ENCODE peak calls at places on chromosomes 7 and 10, in eight cellular contexts. E is GM23248, H is HCT116, U is hepatocyte, Q is OCI-LY7, D is PC-3, R is MM.1S, A is GM23338. Y is an unnamed sample.

GRCh38 chr7:11436773-11437524 is 395.0 kb downstream of the THSD7A start:
- DNase-seq in E (no peak), H (no peak), U (no peak), Q (no peak), D (no peak), R (no peak), A (peak; percentile 46), Y (no peak)

GRCh38 chr7:11557627-11558026 is 274.4 kb downstream of the THSD7A start:
- DNase-seq in E (peak; percentile 21), H (peak; percentile 46), U (peak; percentile 71), Q (peak; percentile 66), D (peak; percentile 48), R (peak; percentile 37), A (peak; percentile 91), Y (peak; percentile 76)

GRCh38 chr7:65980478-65981250 is 1.3 kb downstream of the GUSB start:
- DNase-seq in E (peak; percentile 30), H (no peak), U (peak; percentile 21), Q (peak; percentile 67), D (peak; percentile 15), R (peak; percentile 72), A (peak; percentile 9), Y (peak; percentile 65)

GRCh38 chr10:112585960-112586359 is 138.9 kb downstream of the VTI1A start:
- DNase-seq in E (peak; percentile 63), H (no peak), U (no peak), Q (no peak), D (no peak), R (no peak), A (no peak), Y (no peak)

GRCh38 chr7:157400171-157400860 is 63.5 kb downstream of the DNAJB6 start:
- DNase-seq in E (no peak), H (no peak), U (no peak), Q (no peak), D (no peak), R (no peak), A (no peak), Y (no peak)

GRCh38 chr10:80253266-80253962 is 36.0 kb downstream of the MAT1A start:
- DNase-seq in E (no peak), H (no peak), U (no peak), Q (no peak), D (no peak), R (peak; percentile 61), A (no peak), Y (no peak)

GRCh38 chr7:37495574-37496184 is 47.0 kb upstream of the ELMO1 start:
- DNase-seq in E (peak; percentile 51), H (no peak), U (peak; percentile 37), Q (peak; percentile 29), D (peak; percentile 39), R (peak; percentile 48), A (peak; percentile 63), Y (peak; percentile 72)

GRCh38 chr7:101138149-101138870 is 11.4 kb downstream of the SERPINE1 start:
- DNase-seq in E (peak; percentile 97), H (peak; percentile 97), U (peak; percentile 93), Q (peak; percentile 55), D (peak; percentile 97), R (peak; percentile 64), A (peak; percentile 78), Y (peak; percentile 75)

GRCh38 chr10:14617850-14618249 is 156.8 kb downstream of the FAM107B start:
- DNase-seq in E (peak; percentile 82), H (no peak), U (no peak), Q (no peak), D (peak; percentile 23), R (no peak), A (no peak), Y (no peak)

GRCh38 chr10:21849624-21850023 is 153.9 kb downstream of the DNAJC1 start:
- DNase-seq in E (peak; percentile 36), H (peak; percentile 2), U (no peak), Q (no peak), D (no peak), R (no peak), A (peak; percentile 6), Y (no peak)

GRCh38 chr7:18753972-18754610 is 258.5 kb downstream of the HDAC9 start:
- DNase-seq in E (peak; percentile 95), H (no peak), U (no peak), Q (no peak), D (no peak), R (no peak), A (no peak), Y (no peak)

GRCh38 chr10:97388152-97388551 is 13.0 kb downstream of the RRP12 start:
- DNase-seq in E (no peak), H (no peak), U (no peak), Q (no peak), D (no peak), R (no peak), A (no peak), Y (no peak)

GRCh38 chr10:133400624-133401424 is 6.9 kb downstream of the MTG1 start:
- DNase-seq in E (no peak), H (no peak), U (no peak), Q (no peak), D (no peak), R (peak; percentile 88), A (no peak), Y (no peak)

GRCh38 chr10:60818134-60818770 is 40.0 kb downstream of the CDK1 start:
- DNase-seq in E (peak; percentile 89), H (no peak), U (peak; percentile 27), Q (no peak), D (no peak), R (no peak), A (no peak), Y (no peak)

GRCh38 chr10:132458595-132459251 is 61.7 kb downstream of the PWWP2B start:
- DNase-seq in E (peak; percentile 55), H (no peak), U (peak; percentile 78), Q (peak; percentile 54), D (peak; percentile 36), R (no peak), A (peak; percentile 78), Y (peak; percentile 84)

GRCh38 chr7:44884553-44885393 is 557 bp downstream of the PURB start:
- DNase-seq in E (peak; percentile 86), H (no peak), U (peak; percentile 79), Q (peak; percentile 64), D (peak; percentile 46), R (peak; percentile 35), A (peak; percentile 57), Y (peak; percentile 59)

GRCh38 chr10:99548041-99548530 is 15.3 kb downstream of the NKX2-3 start:
- DNase-seq in E (peak; percentile 50), H (peak; percentile 50), U (no peak), Q (peak; percentile 25), D (peak; percentile 43), R (peak; percentile 32), A (peak; percentile 71), Y (peak; percentile 76)

GRCh38 chr10:59625842-59626522 is 83.7 kb downstream of the SLC16A9 start:
- DNase-seq in E (peak; percentile 80), H (peak; percentile 48), U (peak; percentile 83), Q (peak; percentile 73), D (peak; percentile 95), R (peak; percentile 76), A (peak; percentile 87), Y (peak; percentile 86)

GRCh38 chr7:23530355-23530754 is 1.4 kb downstream of the TRA2A start:
- DNase-seq in E (peak; percentile 68), H (no peak), U (peak; percentile 55), Q (peak; percentile 71), D (peak; percentile 51), R (peak; percentile 67), A (peak; percentile 71), Y (peak; percentile 78)

GRCh38 chr10:93476756-93477155 is 5.4 kb downstream of the MYOF start:
- DNase-seq in E (no peak), H (no peak), U (no peak), Q (no peak), D (no peak), R (no peak), A (no peak), Y (no peak)

DNA sequence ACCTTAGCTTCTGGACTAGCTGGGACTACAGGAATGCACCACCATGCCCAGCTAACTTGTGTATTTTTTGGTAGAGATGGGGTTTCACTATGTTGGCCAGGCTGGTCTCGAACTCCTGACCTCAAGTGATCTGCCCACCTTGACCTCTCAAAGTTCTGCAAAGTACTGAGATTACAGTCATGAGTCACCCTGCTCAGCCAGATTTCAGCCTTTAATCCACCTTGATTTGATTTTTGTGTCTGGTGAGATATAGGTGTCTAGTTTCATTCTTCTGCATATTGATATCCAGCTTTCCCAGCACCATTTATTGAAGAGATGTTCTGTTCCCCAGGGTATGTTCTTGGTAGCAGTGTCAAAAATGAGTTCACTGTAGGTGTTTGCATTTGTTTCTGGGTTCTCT is 20.1 kb upstream of the CYP3A7 start:
- DNase-seq in E (no peak), H (no peak), U (no peak), Q (no peak), D (no peak), R (no peak), A (no peak), Y (no peak)
- H3K27ac ChIP-seq in E (no peak overlapping the region), H (no peak overlapping the region), U (no peak overlapping the region), Q (no peak overlapping the region), D (no peak overlapping the region), R (no peak overlapping the region), A (no peak overlapping the region), Y (no peak overlapping the region)

GRCh38 chr7:25946181-25946580 is 205.8 kb upstream of the NFE2L3 start:
- DNase-seq in E (no peak), H (no peak), U (no peak), Q (no peak), D (no peak), R (no peak), A (no peak), Y (no peak)
- H3K9me2 ChIP-seq in E (no peaks in the 10 kb centered on the region), H (no peaks in the 10 kb centered on the region), U (no peaks in the 10 kb centered on the region), Q (no peaks in the 10 kb centered on the region), D (no peaks in the 10 kb centered on the region), R (no peaks in the 10 kb centered on the region), A (no peaks in the 10 kb centered on the region), Y (no peaks in the 10 kb centered on the region)

GRCh38 chr7:151552352-151553028 is 32.8 kb upstream of the RHEB start:
- DNase-seq in E (no peak), H (no peak), U (peak; percentile 28), Q (no peak), D (peak; percentile 87), R (no peak), A (no peak), Y (no peak)
- H3K27ac ChIP-seq in E (no peak overlapping the region), H (no peak overlapping the region), U (no peak overlapping the region), Q (no peak overlapping the region), D (no peak overlapping the region), R (no peak overlapping the region), A (no peak overlapping the region), Y (no peak overlapping the region)

GRCh38 chr7:107181172-107181571 is 12.4 kb downstream of the HBP1 start:
- DNase-seq in E (no peak), H (no peak), U (no peak), Q (no peak), D (no peak), R (no peak), A (no peak), Y (no peak)
- H3K9me2 ChIP-seq in E (no peaks in the 10 kb centered on the region), H (no peaks in the 10 kb centered on the region), U (no peaks in the 10 kb centered on the region), Q (no peaks in the 10 kb centered on the region), D (no peaks in the 10 kb centered on the region), R (no peaks in the 10 kb centered on the region), A (no peaks in the 10 kb centered on the region), Y (no peaks in the 10 kb centered on the region)

GRCh38 chr10:43823237-43823605 is 174.5 kb upstream of the ZNF32 start:
- DNase-seq in E (peak; percentile 52), H (no peak), U (no peak), Q (no peak), D (no peak), R (no peak), A (no peak), Y (no peak)
- H3K27ac ChIP-seq in E (peak overlapping the region; percentile 64), H (no peak overlapping the region), U (no peak overlapping the region), Q (no peak overlapping the region), D (no peak overlapping the region), R (no peak overlapping the region), A (no peak overlapping the region), Y (no peak overlapping the region)